ENCODE peak calls at places on chromosome 7, in nine cellular contexts. X is stimulated activated CD4-positive, alpha-beta T cell treated with anti-CD3 and anti-CD28 coated beads, Interleukin-15, amount 100 ng/mL, for 24 hours; U is stimulated activated CD8-positive, alpha-beta memory T cell treated with anti-CD3 and anti-CD28 coated beads, Interleukin-12 subunit alpha, Interleukin-12 subunit beta, amount 100 ng/mL, for 4 hours; F is astrocyte of the spinal cord; W is SK-MEL-5; K is T follicular helper cell; D is MV-4-11; R is GM20000; O is NCI-H748 treated with DMSO at 0.1 percent for 48 hours. N is an unnamed sample.

GRCh38 chr7:16137944-16138343 is 283.4 kb downstream of the CRPPA start:
- DNase-seq in X (no peak), K (no peak), W (no peak), U (no peak), O (no peak), F (no peak), D (no peak), R (no peak), N (no peak)

GRCh38 chr7:158310924-158311713 is 276.5 kb downstream of the PTPRN2 start:
- DNase-seq in R (no peak), X (no peak), W (no peak), U (no peak), D (no peak), O (no peak), K (no peak), F (no peak), N (no peak)

GRCh38 chr7:7221602-7222038 is 39.3 kb downstream of the C1GALT1 start:
- DNase-seq in F (peak; percentile 52), K (no peak), R (no peak), D (no peak), U (no peak), O (no peak), W (peak; percentile 20), X (no peak), N (no peak)

GRCh38 chr7:4683043-4683883 is 1.2 kb downstream of the FOXK1 start:
- DNase-seq in R (peak; percentile 35), O (no peak), D (peak; percentile 28), U (peak; percentile 7), F (no peak), X (peak; percentile 19), W (no peak), K (no peak), N (peak; percentile 52)

GRCh38 chr7:12069757-12070156 is 141.3 kb upstream of the TMEM106B start:
- DNase-seq in O (no peak), U (no peak), D (no peak), X (no peak), K (no peak), R (no peak), W (no peak), F (no peak), N (no peak)

GRCh38 chr7:85004402-85004801 is 182.5 kb downstream of the SEMA3D start:
- DNase-seq in X (no peak), D (no peak), K (no peak), O (no peak), R (no peak), U (no peak), W (peak; percentile 88), F (peak; percentile 56), N (no peak)

GRCh38 chr7:36039671-36040070 is 113.4 kb upstream of the EEPD1 start:
- DNase-seq in R (no peak), F (no peak), K (no peak), O (no peak), U (no peak), X (no peak), D (no peak), W (no peak), N (no peak)

GRCh38 chr7:84202855-84203254 is 8.3 kb upstream of the SEMA3A start:
- DNase-seq in O (no peak), W (no peak), D (no peak), U (no peak), X (no peak), F (no peak), K (no peak), R (no peak), N (no peak)

GRCh38 chr7:31137234-31137633 is 85.1 kb downstream of the ADCYAP1R1 start:
- DNase-seq in W (no peak), F (no peak), O (no peak), X (no peak), R (no peak), U (no peak), K (no peak), D (no peak), N (no peak)

GRCh38 chr7:116672596-116673503 is 854 bp downstream of the MET start:
- DNase-seq in W (peak; percentile 44), U (no peak), O (peak; percentile 18), D (no peak), K (no peak), X (no peak), R (no peak), F (no peak), N (no peak)